ENCODE peak calls at places on chromosomes 7 and 10, in six cellular contexts. F is stimulated activated CD8-positive, alpha-beta memory T cell treated with anti-CD3 and anti-CD28 coated beads, Interleukin-2, amount 100 ng/mL, for 1 hour; Z is spleen; D is skeletal muscle cell; M is CD4-positive, alpha-beta T cell; P is progenitor cell of endocrine pancreas. G is an unnamed sample.

GRCh38 chr10:30897547-30897946 is 134.1 kb downstream of the ZNF438 start:
- DNase-seq in Z (no peak), F (no peak), M (no peak), P (no peak), D (no peak), G (no peak)

GRCh38 chr10:14879055-14879800 is 562 bp downstream of the SUV39H2 start:
- DNase-seq in P (no peak), M (peak; percentile 38), Z (no peak), F (peak; percentile 3), D (no peak), G (no peak)

GRCh38 chr10:95798307-95798850 is 42.4 kb downstream of the ENTPD1 start:
- DNase-seq in M (no peak), D (no peak), Z (no peak), F (no peak), P (no peak), G (no peak)

GRCh38 chr7:112022128-112022527 is 184.1 kb downstream of the DOCK4 start:
- DNase-seq in P (no peak), F (no peak), D (no peak), M (no peak), Z (no peak), G (no peak)

GRCh38 chr7:1466524-1467271 is 7.4 kb upstream of the MICALL2 start:
- DNase-seq in D (no peak), F (no peak), Z (peak; percentile 88), M (no peak), P (no peak), G (no peak)

GRCh38 chr7:115008465-115009114 is 86.7 kb downstream of the MDFIC start:
- DNase-seq in Z (no peak), F (no peak), M (no peak), D (peak; percentile 95), P (no peak), G (no peak)

GRCh38 chr10:104650072-104650471 is 9.0 kb downstream of the SORCS3 start:
- DNase-seq in Z (no peak), M (no peak), P (no peak), F (no peak), D (no peak), G (no peak)

GRCh38 chr10:71575446-71575845 is 144.1 kb downstream of the C10orf105 start:
- DNase-seq in M (no peak), Z (no peak), P (no peak), F (no peak), D (no peak), G (no peak)

G was measured in NCI-H187 treated with DMSO at 0.1 percent for 48 hours.